ENCODE peak calls at places on chromosomes 7 and 10, in nine cellular contexts. I is mesendoderm, J is tibial nerve, F is IMR-90, Q is OCI-LY7, O is uterus, V is K562, N is neural progenitor cell, Z is heart left ventricle. D is an unnamed sample.

GRCh38 chr7:138063400-138063799 is 12.9 kb upstream of the AKR1D1 start:
- DNase-seq in F (no peak), V (no peak), Q (no peak), N (no peak), I (no peak), Z (no peak), J (no peak), O (no peak), D (no peak)

GRCh38 chr10:137031-137430 is 1.8 kb downstream of the ZMYND11 start:
- DNase-seq in O (no peak), Q (peak; percentile 47), F (peak; percentile 7), Z (no peak), J (no peak), N (peak; percentile 53), I (peak; percentile 77), V (peak; percentile 35), D (peak; percentile 42)

GRCh38 chr10:52729259-52730104 is 43.1 kb downstream of the MBL2 start:
- DNase-seq in V (no peak), F (peak; percentile 43), Q (peak; percentile 34), J (no peak), Z (no peak), N (peak; percentile 44), I (peak; percentile 22), O (no peak), D (no peak)

GRCh38 chr7:34011711-34012110 is 106.4 kb downstream of the BMPER start:
- DNase-seq in O (no peak), V (no peak), F (no peak), Q (no peak), Z (no peak), N (no peak), I (no peak), J (no peak), D (no peak)

GRCh38 chr7:26066736-26067135 is 85.3 kb upstream of the NFE2L3 start:
- DNase-seq in J (no peak), V (no peak), Z (no peak), I (no peak), Q (no peak), F (no peak), O (no peak), N (no peak), D (no peak)

GRCh38 chr7:110007316-110007910 is 1083.5 kb upstream of the LRRN3 start:
- DNase-seq in O (no peak), Q (no peak), F (no peak), J (no peak), Z (no peak), V (no peak), I (no peak), N (no peak), D (no peak)

GRCh38 chr10:70328987-70329386 is 45.2 kb upstream of the NPFFR1 start:
- DNase-seq in Q (no peak), V (no peak), J (no peak), O (no peak), I (no peak), N (no peak), Z (no peak), F (peak; percentile 28), D (no peak)

GRCh38 chr10:114708717-114709352 is 50.8 kb upstream of the ABLIM1 start:
- DNase-seq in V (no peak), Q (no peak), Z (no peak), I (peak; percentile 81), J (no peak), O (no peak), F (peak; percentile 89), N (no peak), D (no peak)

GRCh38 chr10:95832216-95833037 is 75.3 kb upstream of the CC2D2B start:
- DNase-seq in V (no peak), Q (peak; percentile 17), F (no peak), J (no peak), I (no peak), N (no peak), Z (no peak), O (no peak), D (peak; percentile 78)

GRCh38 chr10:54133201-54133600 is 667.8 kb downstream of the PCDH15 start:
- DNase-seq in O (no peak), J (no peak), N (peak; percentile 7), I (peak; percentile 7), Q (no peak), F (no peak), V (no peak), Z (no peak), D (no peak)

GRCh38 chr10:82037076-82037475 is 162.1 kb downstream of the NRG3 start:
- DNase-seq in Z (no peak), N (no peak), O (no peak), Q (no peak), J (no peak), I (no peak), V (no peak), F (no peak), D (no peak)

GRCh38 chr10:89171996-89172395 is 35.1 kb downstream of the CH25H start:
- DNase-seq in O (no peak), Q (no peak), N (no peak), F (peak; percentile 24), J (no peak), I (no peak), Z (no peak), V (no peak), D (no peak)

GRCh38 chr7:25707733-25708132 is 444.3 kb upstream of the NFE2L3 start:
- DNase-seq in I (no peak), Z (no peak), O (no peak), J (no peak), N (no peak), F (peak; percentile 1), Q (no peak), V (no peak), D (no peak)

GRCh38 chr10:92327445-92328433 is 36.8 kb downstream of the MARCHF5 start:
- DNase-seq in I (no peak), O (no peak), Z (no peak), V (no peak), J (no peak), F (no peak), Q (no peak), N (no peak), D (no peak)

GRCh38 chr7:45978731-45979211 is 57.7 kb upstream of the IGFBP3 start:
- DNase-seq in Z (no peak), F (peak; percentile 12), O (no peak), N (no peak), Q (no peak), V (no peak), I (no peak), J (no peak), D (no peak)
- H3K4me3 ChIP-seq in Z (no peak overlapping the region), F (no peak overlapping the region), O (no peak overlapping the region), N (no peak overlapping the region), Q (no peak overlapping the region), V (no peak overlapping the region), I (no peak overlapping the region), J (no peak overlapping the region), D (no peak overlapping the region)

DNA sequence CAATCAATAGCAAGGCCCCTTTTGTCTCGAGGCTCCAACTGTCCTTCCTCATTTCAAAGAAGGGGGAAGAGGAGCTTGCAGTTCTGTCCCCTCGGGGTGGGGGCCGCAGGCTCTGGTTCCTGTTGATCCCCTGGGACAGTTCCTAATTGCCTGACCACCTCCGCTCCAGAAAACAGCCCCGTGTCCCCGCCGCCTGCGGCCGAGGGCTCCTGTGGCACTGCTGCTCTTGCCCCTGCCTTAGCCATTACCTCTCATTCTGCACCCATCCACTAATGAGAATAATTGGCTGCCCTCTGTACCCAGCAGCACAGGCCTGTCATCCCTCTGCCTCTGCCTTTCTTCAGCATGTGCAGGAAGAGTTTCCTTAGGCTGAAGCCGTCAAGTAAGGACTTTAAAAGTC is 668.3 kb upstream of the FOXK1 start:
- DNase-seq in N (peak; percentile 34), Z (no peak), O (no peak), J (no peak), F (no peak), V (no peak), I (no peak), Q (no peak), D (no peak)
- H3K27ac ChIP-seq in N (no peak overlapping the region), Z (no peak overlapping the region), O (no peak overlapping the region), J (no peak overlapping the region), F (no peak overlapping the region), V (no peak overlapping the region), I (no peak overlapping the region), Q (no peak overlapping the region), D (no peak overlapping the region)

GRCh38 chr10:69248117-69248730 is 28.1 kb downstream of the HKDC1 start:
- DNase-seq in J (no peak), Z (no peak), N (no peak), I (no peak), V (no peak), F (no peak), O (no peak), Q (no peak), D (no peak)

GRCh38 chr10:69243817-69244216 is 23.7 kb downstream of the HKDC1 start:
- DNase-seq in N (no peak), O (no peak), I (no peak), Z (no peak), V (no peak), J (no peak), Q (no peak), F (no peak), D (no peak)

GRCh38 chr10:69247313-69247710 is 27.2 kb downstream of the HKDC1 start:
- DNase-seq in F (no peak), V (no peak), Z (no peak), O (no peak), I (no peak), Q (no peak), J (no peak), N (no peak), D (no peak)

GRCh38 chr10:69246036-69246435 is 25.9 kb downstream of the HKDC1 start:
- DNase-seq in F (no peak), N (no peak), V (no peak), J (no peak), O (no peak), I (no peak), Q (no peak), Z (no peak), D (no peak)

GRCh38 chr10:69246581-69247312 is 26.6 kb downstream of the HKDC1 start:
- DNase-seq in O (no peak), J (no peak), Q (no peak), V (no peak), F (no peak), N (no peak), Z (no peak), I (no peak), D (no peak)
- H3K4me1 ChIP-seq in O (no peaks in the 10 kb centered on the region), J (no peaks in the 10 kb centered on the region), Q (no peaks in the 10 kb centered on the region), V (peaks cover 12% of the 10 kb centered on the region), F (no peaks in the 10 kb centered on the region), N (no peaks in the 10 kb centered on the region), Z (no peaks in the 10 kb centered on the region), I (no peaks in the 10 kb centered on the region), D (no peaks in the 10 kb centered on the region)

DNA sequence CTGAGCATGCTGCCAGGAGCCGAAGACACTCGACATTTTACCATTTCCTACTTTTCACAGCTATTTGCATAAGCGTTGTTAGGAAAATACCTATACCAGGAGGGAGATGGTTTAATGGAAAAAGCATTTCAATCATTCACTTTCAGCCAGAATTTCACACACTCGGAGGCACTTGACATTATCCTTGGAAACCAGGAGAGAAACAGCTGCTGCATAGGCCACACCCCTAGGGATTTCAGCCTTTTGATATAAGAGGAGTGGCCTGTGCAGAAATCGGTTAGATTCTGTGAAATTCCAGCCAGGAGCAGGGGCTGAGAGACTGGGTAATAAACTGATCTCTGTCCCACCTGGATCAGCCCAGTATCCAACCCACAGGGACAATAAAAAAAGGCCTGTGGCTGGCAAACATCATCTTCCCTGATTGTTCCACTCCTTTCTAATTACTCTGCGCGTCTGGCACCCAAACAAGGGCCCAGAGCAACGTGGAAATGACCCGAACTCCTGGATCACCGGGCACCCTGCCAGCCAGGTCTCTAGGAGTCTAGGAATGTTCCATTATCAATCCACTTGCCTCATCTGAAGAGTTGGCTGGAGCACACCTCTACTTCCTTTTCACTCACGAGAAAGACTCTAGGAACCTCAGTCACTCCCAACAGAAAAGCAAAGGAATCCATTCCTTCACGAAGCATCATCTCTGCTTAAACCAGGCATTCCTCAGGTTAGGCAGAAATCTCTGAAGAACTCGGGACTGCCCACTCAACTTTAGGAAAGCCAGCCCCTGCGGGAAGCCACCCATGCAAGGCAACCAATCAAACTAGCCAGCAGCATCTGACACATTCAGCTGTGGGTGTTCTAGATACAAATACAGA is 37.9 kb downstream of the ATXN7L1 start:
- DNase-seq in Z (no peak), J (peak; percentile 20), V (no peak), O (peak; percentile 37), N (no peak), Q (no peak), F (peak; percentile 73), I (peak; percentile 79), D (no peak)
- H3K4me3 ChIP-seq in Z (no peak overlapping the region), J (no peak overlapping the region), V (no peak overlapping the region), O (no peak overlapping the region), N (peak overlapping the region; percentile 16), Q (no peak overlapping the region), F (no peak overlapping the region), I (no peak overlapping the region), D (no peak overlapping the region)

D was measured in CD4-positive, alpha-beta memory T cell.